ENCODE peak calls at places on chromosomes 1 and 21, in four cellular contexts. One of them, this sample, is unnamed.

GRCh38 chr1:150187560-150187931 is 37.8 kb downstream of the PLEKHO1 start:
- DNase-seq in left lung: no peak
- DNase-seq in astrocyte of the spinal cord: no peak
- DNase-seq in HFFc6: no peak
- DNase-seq in this sample: no peak

GRCh38 chr1:205204552-205204951 is 7.0 kb downstream of the DSTYK start:
- DNase-seq in left lung: no peak
- DNase-seq in HFFc6: peak; percentile 68
- DNase-seq in astrocyte of the spinal cord: peak; percentile 22
- DNase-seq in this sample: no peak

GRCh38 chr1:115332813-115333608 is 5.0 kb downstream of the NGF start:
- DNase-seq in HFFc6: peak; percentile 84
- DNase-seq in astrocyte of the spinal cord: peak; percentile 58
- DNase-seq in left lung: no peak
- DNase-seq in this sample: no peak

GRCh38 chr1:224506141-224506814 is 71.7 kb upstream of the WDR26 start:
- DNase-seq in HFFc6: no peak
- DNase-seq in astrocyte of the spinal cord: no peak
- DNase-seq in left lung: no peak
- DNase-seq in this sample: no peak

GRCh38 chr1:3727042-3727824 is 25.0 kb upstream of the CCDC27 start:
- DNase-seq in HFFc6: no peak
- DNase-seq in left lung: no peak
- DNase-seq in astrocyte of the spinal cord: no peak
- DNase-seq in this sample: peak; percentile 80

GRCh38 chr1:237043846-237044636 is 2.1 kb downstream of the RYR2 start:
- DNase-seq in astrocyte of the spinal cord: no peak
- DNase-seq in left lung: no peak
- DNase-seq in HFFc6: no peak
- DNase-seq in this sample: no peak

GRCh38 chr1:30742963-30743559 is 14.5 kb downstream of the LAPTM5 start:
- DNase-seq in left lung: no peak
- DNase-seq in astrocyte of the spinal cord: no peak
- DNase-seq in HFFc6: no peak
- DNase-seq in this sample: no peak

GRCh38 chr1:116152577-116152943 is 41.4 kb downstream of the MAB21L3 start:
- DNase-seq in left lung: no peak
- DNase-seq in HFFc6: no peak
- DNase-seq in astrocyte of the spinal cord: no peak
- DNase-seq in this sample: no peak

GRCh38 chr1:56877973-56878372 is 23.4 kb downstream of the C8A start:
- DNase-seq in HFFc6: peak; percentile 3
- DNase-seq in astrocyte of the spinal cord: no peak
- DNase-seq in left lung: no peak
- DNase-seq in this sample: no peak

DNA sequence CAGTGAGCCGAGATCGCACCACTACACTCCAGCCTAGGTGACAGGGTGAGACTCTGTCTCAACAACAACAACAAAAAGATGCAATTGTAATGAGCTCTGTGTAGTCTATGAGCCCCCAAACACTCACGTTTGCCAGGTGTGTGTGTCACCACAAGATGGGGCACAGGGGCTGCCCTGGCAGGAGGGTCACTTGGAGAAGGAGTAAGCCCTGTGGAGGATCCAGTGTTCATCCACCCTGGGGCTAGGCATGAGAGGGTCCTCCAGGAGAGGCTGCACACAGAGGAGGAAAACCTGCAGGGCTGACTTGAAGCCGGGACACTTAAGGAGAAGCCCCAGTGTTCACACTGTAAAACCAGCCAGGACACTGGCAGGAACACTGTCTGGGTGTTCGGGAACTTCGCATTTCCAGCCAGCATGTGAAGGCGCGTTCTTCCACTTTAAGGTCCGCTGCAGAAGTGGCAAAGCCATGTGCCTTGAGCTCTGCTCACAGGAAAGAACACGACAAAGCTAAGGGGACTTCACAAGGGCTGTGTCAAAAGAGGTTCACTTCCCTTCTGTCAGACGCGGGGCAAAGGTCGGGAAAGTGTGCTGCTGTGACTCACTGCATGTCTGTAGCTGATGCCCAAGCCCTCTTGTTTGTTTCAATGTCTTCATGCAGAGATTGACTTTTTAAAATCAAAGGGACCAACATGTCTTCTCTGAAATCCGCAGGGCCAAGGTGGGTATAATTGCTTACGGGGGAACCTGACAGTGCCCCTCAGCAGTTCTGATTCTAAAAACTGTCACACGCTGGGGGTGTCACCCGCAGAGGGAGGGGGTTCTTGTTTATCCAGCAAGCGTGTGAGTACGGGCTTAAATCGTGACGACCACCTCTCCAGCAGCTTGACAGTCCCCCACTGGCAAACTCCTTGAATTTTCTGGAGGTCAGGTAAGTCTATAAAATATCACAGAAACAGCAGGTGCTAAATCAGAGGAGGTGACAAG is 102.8 kb downstream of the RIPK4 start:
- DNase-seq in astrocyte of the spinal cord: peak; percentile 14
- DNase-seq in HFFc6: no peak
- DNase-seq in left lung: peak; percentile 56
- DNase-seq in this sample: no peak
- TF ChIP-seq CTCF in astrocyte of the spinal cord: no peak
- TF ChIP-seq CTCF in HFFc6: no peak
- TF ChIP-seq CTCF in left lung: no peak
- TF ChIP-seq CTCF in this sample: no peak

GRCh38 chr1:6414443-6414844 is 5.3 kb downstream of the HES2 start:
- DNase-seq in left lung: no peak
- DNase-seq in HFFc6: peak; percentile 46
- DNase-seq in astrocyte of the spinal cord: peak; percentile 44
- DNase-seq in this sample: peak; percentile 76
- TF ChIP-seq CTCF in left lung: no peak
- TF ChIP-seq CTCF in HFFc6: peak; percentile 75
- TF ChIP-seq CTCF in astrocyte of the spinal cord: peak; percentile 66
- TF ChIP-seq CTCF in this sample: peak; percentile 60

GRCh38 chr1:177780096-177780700 is 189.7 kb downstream of the SEC16B start:
- DNase-seq in astrocyte of the spinal cord: peak; percentile 66
- DNase-seq in HFFc6: peak; percentile 42
- DNase-seq in left lung: no peak
- DNase-seq in this sample: peak; percentile 18
- TF ChIP-seq CTCF in astrocyte of the spinal cord: peak; percentile 57
- TF ChIP-seq CTCF in HFFc6: peak; percentile 75
- TF ChIP-seq CTCF in left lung: no peak
- TF ChIP-seq CTCF in this sample: peak; percentile 39

GRCh38 chr1:88061830-88062177 is 622.3 kb upstream of the PKN2 start:
- DNase-seq in left lung: no peak
- DNase-seq in astrocyte of the spinal cord: peak; percentile 9
- DNase-seq in HFFc6: no peak
- DNase-seq in this sample: no peak

GRCh38 chr1:88063605-88064004 is 620.5 kb upstream of the PKN2 start:
- DNase-seq in left lung: no peak
- DNase-seq in astrocyte of the spinal cord: peak; percentile 11
- DNase-seq in HFFc6: no peak
- DNase-seq in this sample: no peak

GRCh38 chr1:88062650-88063153 is 621.4 kb upstream of the PKN2 start:
- DNase-seq in left lung: no peak
- DNase-seq in HFFc6: no peak
- DNase-seq in astrocyte of the spinal cord: no peak
- DNase-seq in this sample: no peak

GRCh38 chr1:88060112-88060673 is 623.9 kb upstream of the PKN2 start:
- DNase-seq in left lung: no peak
- DNase-seq in HFFc6: no peak
- DNase-seq in astrocyte of the spinal cord: peak; percentile 1
- DNase-seq in this sample: no peak

DNA sequence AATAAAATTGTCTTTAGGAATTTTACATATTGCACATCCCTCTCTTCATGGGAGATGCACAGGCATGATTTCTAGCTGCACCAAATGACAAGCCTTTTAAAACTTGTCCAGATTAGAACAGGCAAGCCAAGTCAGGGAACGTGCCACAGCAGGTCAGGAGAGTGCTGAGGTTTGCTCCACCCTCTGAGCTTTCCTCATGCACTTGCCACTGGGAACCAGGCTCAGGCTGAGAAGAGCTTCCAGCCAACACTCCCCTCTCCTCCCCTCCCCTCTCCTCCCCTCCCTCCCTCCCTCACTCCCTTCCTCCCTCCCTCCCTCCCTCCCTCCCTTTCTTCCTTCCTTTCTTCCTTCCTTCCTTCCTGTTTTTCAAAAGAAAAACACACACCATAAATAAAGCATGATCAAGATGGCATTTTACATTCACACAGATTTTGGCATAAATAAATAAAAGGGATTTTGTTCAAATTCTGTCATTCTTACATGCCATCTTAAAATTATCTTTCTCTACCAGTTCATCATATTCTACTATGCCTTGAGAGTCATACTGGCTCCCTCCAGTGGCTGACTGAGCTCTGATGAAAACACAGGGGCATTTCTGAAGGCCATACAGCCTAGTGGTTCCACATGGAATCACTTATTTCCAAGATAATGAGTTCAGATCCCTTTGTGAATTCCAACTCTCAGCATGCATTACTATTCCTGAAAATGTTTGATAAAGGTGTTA is 622.8 kb upstream of the PKN2 start:
- DNase-seq in astrocyte of the spinal cord: peak; percentile 58
- DNase-seq in HFFc6: peak; percentile 70
- DNase-seq in left lung: no peak
- DNase-seq in this sample: peak; percentile 14
- TF ChIP-seq CTCF in astrocyte of the spinal cord: peak; percentile 77
- TF ChIP-seq CTCF in HFFc6: peak; percentile 88
- TF ChIP-seq CTCF in left lung: peak; percentile 39
- TF ChIP-seq CTCF in this sample: peak; percentile 55

GRCh38 chr1:52876843-52877242 is 34.3 kb downstream of the ZYG11A start:
- DNase-seq in HFFc6: no peak
- DNase-seq in left lung: no peak
- DNase-seq in astrocyte of the spinal cord: no peak
- DNase-seq in this sample: no peak
- TF ChIP-seq CTCF in HFFc6: no peak
- TF ChIP-seq CTCF in left lung: no peak
- TF ChIP-seq CTCF in astrocyte of the spinal cord: no peak
- TF ChIP-seq CTCF in this sample: no peak